ENCODE peak calls at places on chromosomes 13 and 19, in four cellular contexts. L, X, Z and T are unnamed samples.

GRCh38 chr19:4051175-4052101 is 15.3 kb downstream of the ZBTB7A start:
- DNase-seq in L (peak; percentile 75), X (no peak), Z (no peak), T (peak; percentile 79)

GRCh38 chr13:72505376-72505775 is 222.1 kb downstream of the MZT1 start:
- DNase-seq in L (no peak), X (no peak), Z (no peak), T (no peak)

GRCh38 chr19:4369888-4370260 is 26.5 kb downstream of the MPND start:
- DNase-seq in L (peak; percentile 65), X (no peak), Z (no peak), T (peak; percentile 70)

GRCh38 chr13:108947551-108948030 is 318.2 kb downstream of the MYO16 start:
- DNase-seq in L (no peak), X (peak; percentile 44), Z (peak; percentile 69), T (peak; percentile 85)

GRCh38 chr13:97567510-97568243 is 133.7 kb downstream of the RAP2A start:
- DNase-seq in L (no peak), X (peak; percentile 75), Z (no peak), T (peak; percentile 70)

GRCh38 chr13:97855570-97855970 is 97.9 kb upstream of the IPO5 start:
- DNase-seq in L (peak; percentile 52), X (no peak), Z (peak; percentile 20), T (no peak)

GRCh38 chr13:28983661-28984060 is 163.5 kb downstream of the MTUS2 start:
- DNase-seq in L (no peak), X (no peak), Z (no peak), T (no peak)

GRCh38 chr19:44808463-44809371 is at the start of gene BCAM:
- DNase-seq in L (peak; percentile 78), X (peak; percentile 64), Z (peak; percentile 83), T (no peak)

GRCh38 chr19:525857-526419 is 5.6 kb upstream of the CDC34 start:
- DNase-seq in L (no peak), X (no peak), Z (no peak), T (no peak)

GRCh38 chr13:28094311-28094710 is 6.1 kb downstream of the FLT3 start:
- DNase-seq in L (no peak), X (no peak), Z (no peak), T (no peak)

GRCh38 chr19:32866564-32867265 is 2.9 kb downstream of the SLC7A9 start:
- DNase-seq in L (no peak), X (no peak), Z (no peak), T (no peak)

GRCh38 chr19:46015961-46016425 is 6.9 kb downstream of the PGLYRP1 start:
- DNase-seq in L (no peak), X (no peak), Z (no peak), T (no peak)

GRCh38 chr13:108996430-108996829 is 367.0 kb downstream of the MYO16 start:
- DNase-seq in L (no peak), X (no peak), Z (no peak), T (no peak)

GRCh38 chr13:44822291-44822690 is 167.0 kb downstream of the NUFIP1 start:
- DNase-seq in L (no peak), X (no peak), Z (no peak), T (no peak)

GRCh38 chr19:17195106-17195505 is 20.1 kb upstream of the USE1 start:
- DNase-seq in L (no peak), X (no peak), Z (no peak), T (no peak)

GRCh38 chr13:41985788-41986508 is 25.0 kb upstream of the VWA8 start:
- DNase-seq in L (no peak), X (no peak), Z (no peak), T (no peak)

GRCh38 chr13:95229855-95230254 is 71.4 kb downstream of the ABCC4 start:
- DNase-seq in L (no peak), X (no peak), Z (no peak), T (no peak)

GRCh38 chr19:55657004-55657747 is 2.3 kb downstream of the U2AF2 start:
- DNase-seq in L (peak; percentile 66), X (no peak), Z (no peak), T (no peak)

GRCh38 chr13:41960195-41960699 is 662 bp downstream of the VWA8 start:
- DNase-seq in L (peak; percentile 48), X (no peak), Z (no peak), T (no peak)

GRCh38 chr19:55581145-55581827 is 638 bp upstream of the ZNF579 start:
- DNase-seq in L (no peak), X (no peak), Z (no peak), T (no peak)

GRCh38 chr13:53382008-53382407 is 353.4 kb downstream of the OLFM4 start:
- DNase-seq in L (no peak), X (no peak), Z (no peak), T (no peak)

GRCh38 chr19:15126511-15126910 is 19.3 kb downstream of the SYDE1 start:
- DNase-seq in L (no peak), X (no peak), Z (no peak), T (no peak)

GRCh38 chr19:56367829-56368711 is 25.3 kb downstream of the ZNF582 start:
- DNase-seq in L (peak; percentile 92), X (peak; percentile 72), Z (peak; percentile 91), T (peak; percentile 93)

GRCh38 chr19:591099-591958 is 1.6 kb downstream of the HCN2 start:
- DNase-seq in L (no peak), X (no peak), Z (peak; percentile 38), T (no peak)

GRCh38 chr13:94233401-94233800 is 246.1 kb downstream of the DCT start:
- DNase-seq in L (peak; percentile 72), X (no peak), Z (peak; percentile 24), T (no peak)

GRCh38 chr13:20891034-20891433 is 11.5 kb downstream of the XPO4 start:
- DNase-seq in L (no peak), X (no peak), Z (no peak), T (no peak)

GRCh38 chr13:44068737-44069136 is 189.0 kb downstream of the LACC1 start:
- DNase-seq in L (no peak), X (no peak), Z (no peak), T (no peak)

GRCh38 chr13:65260938-65261880 is 1968.9 kb downstream of the PCDH9 start:
- DNase-seq in L (no peak), X (no peak), Z (no peak), T (no peak)

GRCh38 chr19:28234637-28235036 is 978.3 kb downstream of the UQCRFS1 start:
- DNase-seq in L (no peak), X (no peak), Z (no peak), T (peak; percentile 29)
- H3K4me1 ChIP-seq in L (no peaks in the 10 kb centered on the region), X (no peaks in the 10 kb centered on the region), Z (no peaks in the 10 kb centered on the region), T (no peaks in the 10 kb centered on the region)

GRCh38 chr19:47036233-47036651 is 12.2 kb downstream of the TMEM160 start:
- DNase-seq in L (no peak), X (no peak), Z (no peak), T (no peak)

GRCh38 chr19:47040869-47041268 is 7.6 kb downstream of the TMEM160 start:
- DNase-seq in L (no peak), X (no peak), Z (no peak), T (no peak)

GRCh38 chr19:47035495-47036232 is 12.8 kb downstream of the TMEM160 start:
- DNase-seq in L (peak; percentile 82), X (peak; percentile 85), Z (peak; percentile 91), T (peak; percentile 93)

GRCh38 chr19:47037766-47038165 is 10.7 kb downstream of the TMEM160 start:
- DNase-seq in L (no peak), X (no peak), Z (no peak), T (no peak)

DNA sequence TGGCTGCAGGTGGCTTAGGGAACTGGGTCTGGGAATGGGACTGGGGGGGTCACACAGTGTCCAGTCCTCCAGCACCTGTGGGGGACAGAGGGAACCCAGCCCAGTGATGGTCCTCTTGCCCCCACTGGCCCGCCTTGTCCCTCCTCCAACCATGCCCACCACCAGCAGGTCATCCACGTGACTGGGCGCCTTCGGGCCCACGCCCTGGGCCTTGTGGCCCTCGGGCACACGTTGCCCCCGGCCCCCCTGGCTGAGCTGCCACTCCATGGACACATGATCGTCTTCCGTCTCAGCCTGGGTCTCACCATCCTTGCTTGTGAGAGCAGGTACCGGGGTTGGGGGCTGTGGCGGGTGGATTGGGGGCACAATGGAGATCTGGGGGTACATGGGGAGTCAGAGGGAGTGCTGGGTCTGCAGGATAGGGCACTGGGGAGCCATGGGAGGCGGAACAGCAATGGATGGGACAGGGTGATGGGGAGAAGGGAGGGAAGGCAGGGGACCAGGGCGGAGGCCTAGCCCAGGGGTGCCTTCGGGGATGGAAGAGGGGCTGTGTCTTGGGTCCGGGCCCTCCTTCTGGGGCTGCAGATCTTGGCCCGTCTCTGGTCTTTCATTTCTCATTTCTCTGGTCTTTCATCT is 9.1 kb downstream of the TMEM160 start:
- DNase-seq in L (no peak), X (no peak), Z (no peak), T (no peak)
- TF ChIP-seq POLR2A in L (no peak), X (no peak), Z (no peak), T (no peak)

DNA sequence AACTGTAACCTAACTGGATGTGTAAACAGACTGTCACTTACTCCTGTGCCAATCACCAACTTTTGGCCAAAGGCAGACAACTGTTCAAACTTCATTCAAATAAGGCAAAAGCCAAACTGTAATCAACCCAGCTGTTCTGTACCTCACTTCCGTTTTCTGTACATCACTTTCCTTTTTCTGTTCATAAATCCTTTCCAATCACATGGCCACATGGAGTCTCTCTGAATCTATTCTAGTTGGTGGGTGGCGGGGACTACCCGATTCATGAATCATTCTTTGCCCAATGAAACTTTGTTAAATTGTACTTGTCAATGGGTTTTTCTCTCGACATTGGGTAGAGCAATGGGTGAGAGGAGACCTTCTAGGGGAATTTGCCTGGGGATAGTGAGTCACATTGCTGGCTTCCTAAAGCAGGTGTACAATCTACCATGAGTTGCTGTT is 178.3 kb upstream of the RFC3 start:
- DNase-seq in L (no peak), X (no peak), Z (no peak), T (no peak)
- H3K4me1 ChIP-seq in L (peaks cover 43% of the 10 kb centered on the region), X (no peaks in the 10 kb centered on the region), Z (peaks cover 17% of the 10 kb centered on the region), T (peaks cover 35% of the 10 kb centered on the region)

GRCh38 chr19:9913237-9914000 is 22.9 kb downstream of the OLFM2 start:
- DNase-seq in L (peak; percentile 25), X (no peak), Z (peak; percentile 19), T (no peak)

GRCh38 chr19:9914001-9914314 is 22.4 kb downstream of the OLFM2 start:
- DNase-seq in L (no peak), X (no peak), Z (no peak), T (no peak)

GRCh38 chr19:9916719-9917118 is 19.6 kb downstream of the OLFM2 start:
- DNase-seq in L (no peak), X (no peak), Z (no peak), T (no peak)

GRCh38 chr19:9912551-9913236 is 23.6 kb downstream of the OLFM2 start:
- DNase-seq in L (no peak), X (no peak), Z (no peak), T (no peak)

DNA sequence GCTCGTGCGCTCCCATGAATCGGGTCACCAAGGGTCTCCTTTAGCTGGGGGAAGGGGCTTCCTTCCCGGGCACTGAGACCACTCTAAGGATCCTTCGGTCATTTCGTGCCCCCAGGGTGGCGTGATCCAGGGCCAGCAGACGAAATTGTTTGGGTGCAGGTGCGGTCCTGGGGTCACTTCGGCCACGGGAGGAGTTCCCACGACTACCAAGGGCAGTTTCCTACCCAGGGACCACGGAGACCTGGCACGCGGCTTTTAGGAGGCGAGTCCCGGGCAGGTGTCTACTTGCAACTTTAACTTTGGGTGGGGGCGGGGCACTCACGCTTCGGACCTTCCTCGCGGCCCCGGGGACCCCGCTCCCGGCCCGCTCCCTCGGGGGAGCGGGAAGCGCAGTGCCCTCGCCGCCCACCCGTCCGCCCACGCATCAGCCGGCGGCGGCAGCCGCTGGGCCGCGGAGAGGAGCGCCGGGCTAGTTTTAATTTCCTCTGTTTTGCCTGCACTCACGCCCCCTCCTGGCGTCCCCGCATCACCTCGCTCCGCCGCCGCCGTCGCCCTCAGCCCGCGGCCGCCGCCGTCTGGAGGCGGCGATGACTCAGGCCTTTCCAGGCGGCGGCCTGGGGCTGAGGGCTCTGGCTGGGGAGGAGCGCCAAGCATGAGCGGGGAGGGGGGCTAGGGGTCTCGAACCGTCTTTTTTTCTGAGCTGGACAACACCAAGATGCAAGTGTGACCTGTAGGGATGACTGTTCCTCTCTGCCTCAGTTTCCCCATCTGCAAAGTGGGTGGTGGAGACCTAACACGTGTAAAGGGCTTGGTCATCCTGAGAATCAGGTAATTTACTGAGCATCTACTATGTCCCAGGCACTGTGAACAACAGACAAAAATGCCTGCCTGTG is 21.8 kb downstream of the OLFM2 start:
- DNase-seq in L (peak; percentile 78), X (peak; percentile 58), Z (peak; percentile 68), T (no peak)
- TF ChIP-seq POLR2A in L (peak; percentile 19), X (no peak), Z (no peak), T (no peak)